ENCODE peak calls at places on chromosomes 4 and X, in six cellular contexts. D is suprapubic skin, N is esophagus squamous epithelium, A is WERI-Rb-1, X is lower lobe of right lung, C is adrenal gland. Z is an unnamed sample.

GRCh38 chr4:102447413-102447812 is 53.7 kb upstream of the NFKB1 start:
- DNase-seq in D (no peak), N (no peak), A (no peak), X (no peak), C (no peak), Z (no peak)

GRCh38 chrX:70454441-70455365 is 10.1 kb downstream of the DLG3 start:
- DNase-seq in D (no peak), N (no peak), A (peak; percentile 93), X (peak; percentile 86), C (peak; percentile 77), Z (peak; percentile 95)

GRCh38 chrX:140250363-140250762 is 254.5 kb downstream of the SOX3 start:
- DNase-seq in D (no peak), N (no peak), A (no peak), X (no peak), C (no peak), Z (no peak)

GRCh38 chr4:41573458-41574129 is 35.6 kb downstream of the LIMCH1 start:
- DNase-seq in D (no peak), N (no peak), A (no peak), X (no peak), C (no peak), Z (no peak)

GRCh38 chr4:53573696-53574095 is 17.6 kb downstream of the LNX1 start:
- DNase-seq in D (no peak), N (no peak), A (no peak), X (no peak), C (no peak), Z (peak; percentile 37)

GRCh38 chrX:135463937-135464336 is 42.2 kb downstream of the SMIM10L2A start:
- DNase-seq in D (no peak), N (no peak), A (no peak), X (no peak), C (no peak), Z (no peak)

GRCh38 chrX:139932077-139932900 is 564 bp downstream of the ATP11C start:
- DNase-seq in D (peak; percentile 74), N (no peak), A (peak; percentile 18), X (peak; percentile 62), C (peak; percentile 50), Z (peak; percentile 33)

GRCh38 chr4:108881190-108881589 is 118.3 kb upstream of the ETNPPL start:
- DNase-seq in D (no peak), N (no peak), A (no peak), X (no peak), C (no peak), Z (peak; percentile 92)

GRCh38 chr4:27007507-27007906 is 146.9 kb downstream of the STIM2 start:
- DNase-seq in D (no peak), N (no peak), A (no peak), X (no peak), C (no peak), Z (no peak)

GRCh38 chrX:10484683-10485247 is 135.6 kb downstream of the MID1 start:
- DNase-seq in D (no peak), N (no peak), A (no peak), X (no peak), C (no peak), Z (peak; percentile 43)

GRCh38 chr4:33512397-33512796 is 2731.9 kb downstream of the ARAP2 start:
- DNase-seq in D (no peak), N (no peak), A (no peak), X (no peak), C (no peak), Z (no peak)

GRCh38 chr4:1511441-1512041 is 105.3 kb upstream of the NKX1-1 start:
- DNase-seq in D (no peak), N (no peak), A (peak; percentile 46), X (peak; percentile 46), C (no peak), Z (peak; percentile 47)

GRCh38 chr4:187726485-187726884 is 269.1 kb upstream of the ZFP42 start:
- DNase-seq in D (no peak), N (no peak), A (no peak), X (no peak), C (no peak), Z (no peak)

GRCh38 chrX:140141444-140142029 is 176.2 kb upstream of the CXorf66 start:
- DNase-seq in D (no peak), N (no peak), A (peak; percentile 16), X (no peak), C (peak; percentile 29), Z (no peak)

GRCh38 chr4:149997881-149998421 is 80.3 kb upstream of the DCLK2 start:
- DNase-seq in D (no peak), N (no peak), A (no peak), X (no peak), C (no peak), Z (no peak)

GRCh38 chr4:176671532-176671931 is 121.2 kb downstream of the VEGFC start:
- DNase-seq in D (no peak), N (no peak), A (no peak), X (no peak), C (no peak), Z (no peak)

GRCh38 chrX:18354369-18355329 is at the start of gene SCML2:
- DNase-seq in D (no peak), N (no peak), A (peak; percentile 57), X (peak; percentile 46), C (peak; percentile 50), Z (peak; percentile 59)

GRCh38 chrX:115029869-115030564 is 12.6 kb upstream of the IL13RA2 start:
- DNase-seq in D (no peak), N (no peak), A (no peak), X (no peak), C (no peak), Z (no peak)

GRCh38 chrX:43446752-43447151 is 209.3 kb upstream of the MAOA start:
- DNase-seq in D (no peak), N (no peak), A (no peak), X (no peak), C (no peak), Z (no peak)

GRCh38 chr4:147755567-147756295 is 23.8 kb downstream of the ARHGAP10 start:
- DNase-seq in D (no peak), N (no peak), A (no peak), X (no peak), C (no peak), Z (no peak)

GRCh38 chr4:147570616-147571015 is 46.6 kb upstream of the TMEM184C start:
- DNase-seq in D (no peak), N (no peak), A (no peak), X (no peak), C (no peak), Z (no peak)

GRCh38 chr4:159487284-159487747 is 384.4 kb downstream of the RAPGEF2 start:
- DNase-seq in D (no peak), N (no peak), A (peak; percentile 69), X (no peak), C (peak; percentile 57), Z (peak; percentile 82)

GRCh38 chr4:76585897-76586360 is 150.9 kb downstream of the SHROOM3 start:
- DNase-seq in D (peak; percentile 88), N (no peak), A (no peak), X (peak; percentile 92), C (peak; percentile 85), Z (no peak)

DNA sequence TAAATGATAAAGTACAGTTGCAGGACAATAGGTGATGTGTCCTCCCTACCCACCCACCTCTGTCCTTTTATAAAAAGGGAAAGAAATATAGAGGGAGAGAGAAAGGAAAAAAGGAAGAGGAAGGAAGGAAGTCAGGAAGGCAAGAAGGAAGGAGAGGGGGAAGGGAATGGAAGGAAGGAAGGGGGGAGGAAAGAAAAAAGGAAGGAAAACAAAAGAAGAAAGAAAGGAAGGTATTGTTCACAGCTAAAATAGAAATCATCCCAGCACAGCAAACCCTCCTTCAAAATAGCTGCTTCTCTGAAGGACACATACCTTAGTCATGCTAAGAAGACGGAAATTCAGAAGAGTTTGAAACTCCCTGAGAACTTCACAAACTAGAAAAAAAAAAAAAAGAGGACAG is 8.4 kb downstream of the NKX6-1 start:
- DNase-seq in D (no peak), N (no peak), A (no peak), X (no peak), C (no peak), Z (no peak)
- H3K27me3 ChIP-seq in D (peaks cover 100% of the 10 kb centered on the region), N (no peaks in the 10 kb centered on the region), A (peaks cover 77% of the 10 kb centered on the region), X (peaks cover 90% of the 10 kb centered on the region), C (peaks cover 74% of the 10 kb centered on the region), Z (no peaks in the 10 kb centered on the region)

GRCh38 chrX:103685396-103685795 is 1.1 kb downstream of the MORF4L2 start:
- DNase-seq in D (no peak), N (no peak), A (no peak), X (no peak), C (no peak), Z (peak; percentile 11)
- H3K27ac ChIP-seq in D (peak overlapping the region; percentile 92), N (peak overlapping the region; percentile 95), A (peak overlapping the region; percentile 83), X (peak overlapping the region; percentile 96), C (peak overlapping the region; percentile 97), Z (peak overlapping the region; percentile 97)

GRCh38 chrX:130105226-130105625 is 5.1 kb downstream of the ELF4 start:
- DNase-seq in D (no peak), N (no peak), A (no peak), X (no peak), C (no peak), Z (no peak)

GRCh38 chrX:130103605-130104004 is 6.7 kb downstream of the ELF4 start:
- DNase-seq in D (no peak), N (no peak), A (no peak), X (no peak), C (no peak), Z (peak; percentile 68)

GRCh38 chrX:130109429-130110378 is 593 bp downstream of the ELF4 start:
- DNase-seq in D (no peak), N (no peak), A (no peak), X (peak; percentile 48), C (no peak), Z (no peak)

GRCh38 chrX:130108647-130109428 is 1.5 kb downstream of the ELF4 start:
- DNase-seq in D (no peak), N (no peak), A (no peak), X (peak; percentile 72), C (no peak), Z (no peak)

GRCh38 chrX:130106071-130106470 is 4.2 kb downstream of the ELF4 start:
- DNase-seq in D (no peak), N (no peak), A (no peak), X (no peak), C (peak; percentile 65), Z (no peak)
- H3K27me3 ChIP-seq in D (no peaks in the 10 kb centered on the region), N (no peaks in the 10 kb centered on the region), A (peaks cover 19% of the 10 kb centered on the region), X (no peaks in the 10 kb centered on the region), C (no peaks in the 10 kb centered on the region), Z (no peaks in the 10 kb centered on the region)

GRCh38 chr4:174746710-174747109 is 82.3 kb downstream of the GLRA3 start:
- DNase-seq in D (no peak), N (no peak), A (no peak), X (no peak), C (no peak), Z (no peak)
- H3K27ac ChIP-seq in D (no peak overlapping the region), N (no peak overlapping the region), A (no peak overlapping the region), X (no peak overlapping the region), C (no peak overlapping the region), Z (no peak overlapping the region)

Z was measured in SJCRH30.